ENCODE peak calls at places on chromosomes 7 and 10, in four cellular contexts. Y is H1, B is neuronal stem cell, M is trophoblast cell. S is an unnamed sample.

GRCh38 chr7:134448359-134449229 is 10.3 kb downstream of the AKR1B1 start:
- DNase-seq in M (peak; percentile 87), Y (no peak), B (no peak), S (peak; percentile 75)

GRCh38 chr7:132575336-132575986 is 809 bp downstream of the PLXNA4 start:
- DNase-seq in Y (peak; percentile 68), B (no peak), M (no peak), S (peak; percentile 29)

GRCh38 chr10:128419466-128420019 is 293.3 kb upstream of the MKI67 start:
- DNase-seq in M (no peak), B (no peak), Y (no peak), S (no peak)

GRCh38 chr7:16129431-16130126 is 291.8 kb downstream of the CRPPA start:
- DNase-seq in Y (no peak), M (peak; percentile 68), B (no peak), S (peak; percentile 7)

GRCh38 chr10:3407208-3407607 is 234.6 kb upstream of the PITRM1 start:
- DNase-seq in Y (no peak), M (no peak), B (no peak), S (no peak)

GRCh38 chr7:31550432-31550831 is 36.5 kb downstream of the ITPRID1 start:
- DNase-seq in M (no peak), B (no peak), Y (no peak), S (no peak)

GRCh38 chr10:71939861-71940474 is 24.2 kb upstream of the CHST3 start:
- DNase-seq in Y (no peak), M (no peak), B (no peak), S (no peak)

GRCh38 chr7:26625286-26625685 is 239.1 kb downstream of the SKAP2 start:
- DNase-seq in Y (peak; percentile 10), M (no peak), B (no peak), S (no peak)

GRCh38 chr10:17851611-17852010 is 42.5 kb downstream of the MRC1 start:
- DNase-seq in Y (no peak), B (no peak), M (peak; percentile 34), S (no peak)

GRCh38 chr7:30285067-30285530 is 702 bp downstream of the ZNRF2 start:
- DNase-seq in M (peak; percentile 47), Y (no peak), B (no peak), S (no peak)

GRCh38 chr7:122248472-122248871 is 56.1 kb downstream of the FEZF1 start:
- DNase-seq in Y (no peak), B (no peak), M (peak; percentile 85), S (no peak)

GRCh38 chr7:35738889-35739288 is 44.0 kb upstream of the HERPUD2 start:
- DNase-seq in Y (no peak), M (no peak), B (no peak), S (no peak)

GRCh38 chr7:143216151-143216550 is 5.7 kb upstream of the TAS2R40 start:
- DNase-seq in Y (no peak), M (peak; percentile 39), B (no peak), S (no peak)

GRCh38 chr10:63788152-63788821 is 267.1 kb downstream of the REEP3 start:
- DNase-seq in M (no peak), Y (no peak), B (no peak), S (no peak)

GRCh38 chr7:117323877-117324699 is 1.2 kb upstream of the WNT2 start:
- DNase-seq in M (no peak), Y (peak; percentile 72), B (peak; percentile 35), S (peak; percentile 56)

GRCh38 chr7:38463277-38464224 is 167.6 kb downstream of the AMPH start:
- DNase-seq in Y (no peak), B (no peak), M (peak; percentile 1), S (peak; percentile 7)

GRCh38 chr10:52368725-52369124 is 54.6 kb downstream of the DKK1 start:
- DNase-seq in M (no peak), Y (no peak), B (no peak), S (no peak)

GRCh38 chr7:93011351-93012294 is 106.2 kb downstream of the SAMD9 start:
- DNase-seq in B (no peak), M (peak; percentile 81), Y (no peak), S (peak; percentile 90)

GRCh38 chr7:143245123-143245522 is 18.1 kb upstream of the GSTK1 start:
- DNase-seq in Y (no peak), M (no peak), B (no peak), S (no peak)

GRCh38 chr10:129766611-129767550 is 197.2 kb downstream of the EBF3 start:
- DNase-seq in B (no peak), M (no peak), Y (peak; percentile 41), S (no peak)

GRCh38 chr7:6640246-6640721 is 3.2 kb downstream of the ZNF316 start:
- DNase-seq in B (no peak), M (peak; percentile 38), Y (peak; percentile 83), S (peak; percentile 50)

GRCh38 chr7:96521068-96521629 is 188.5 kb downstream of the SEM1 start:
- DNase-seq in Y (no peak), B (no peak), M (no peak), S (no peak)

GRCh38 chr7:94400643-94401042 is 5.9 kb downstream of the COL1A2 start:
- DNase-seq in M (no peak), B (no peak), Y (no peak), S (no peak)

GRCh38 chr7:128891942-128892269 is 18.6 kb downstream of the KCP start:
- DNase-seq in Y (no peak), B (no peak), M (peak; percentile 50), S (no peak)

GRCh38 chr7:24665564-24666294 is 91.5 kb downstream of the GSDME start:
- DNase-seq in Y (no peak), B (peak; percentile 30), M (peak; percentile 72), S (peak; percentile 64)

GRCh38 chr7:117480978-117481377 is 1.2 kb downstream of the CFTR start:
- DNase-seq in M (no peak), Y (no peak), B (no peak), S (no peak)

GRCh38 chr7:29865526-29865925 is 59.2 kb downstream of the WIPF3 start:
- DNase-seq in Y (no peak), B (no peak), M (no peak), S (peak; percentile 36)

GRCh38 chr7:100867796-100868485 is 754 bp downstream of the TRIP6 start:
- DNase-seq in B (no peak), M (no peak), Y (peak; percentile 53), S (no peak)

GRCh38 chr7:54802841-54803240 is 43.8 kb upstream of the SEC61G start:
- DNase-seq in B (no peak), M (no peak), Y (no peak), S (no peak)

DNA sequence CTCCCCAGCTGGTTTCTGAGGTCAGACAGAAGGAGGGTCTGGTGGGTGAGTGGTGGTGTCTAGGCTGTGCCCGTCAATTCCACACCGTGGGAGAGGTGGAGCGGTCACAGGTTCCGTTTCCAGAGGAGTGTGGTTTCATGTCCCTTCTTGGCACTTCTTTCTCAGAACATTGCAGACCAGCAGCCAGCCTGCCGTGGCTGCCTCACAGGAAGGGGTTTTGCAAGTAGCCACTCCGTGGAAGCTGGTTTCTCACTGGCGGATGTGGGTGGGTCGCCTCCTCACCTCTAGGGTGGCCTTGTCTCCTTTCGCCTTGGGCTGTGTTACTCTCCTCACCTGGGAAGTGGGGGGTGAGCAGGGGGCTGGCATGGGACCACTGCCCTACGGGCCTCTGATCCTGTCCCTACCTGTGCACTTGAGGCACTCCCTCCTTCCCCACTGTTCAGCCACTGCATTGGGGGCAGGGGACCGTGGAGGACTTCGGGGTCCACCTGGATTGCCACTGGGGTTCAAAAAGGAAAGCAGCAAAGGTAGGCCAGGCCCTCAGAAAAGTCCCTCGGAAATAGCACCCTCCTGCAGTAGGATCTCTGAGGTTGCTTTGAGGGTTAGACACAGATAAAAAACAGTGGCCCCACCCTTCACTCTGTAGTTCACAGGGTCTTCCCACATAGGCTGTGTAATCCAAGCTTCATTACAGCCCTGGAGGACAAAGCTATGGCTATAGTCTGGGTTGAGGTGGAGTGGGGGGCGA is 33.9 kb downstream of the TSPAN14 start:
- DNase-seq in M (no peak), B (no peak), Y (no peak), S (no peak)
- H3K79me1 ChIP-seq in M (peaks cover 6% of the 10 kb centered on the region), B (peaks cover 18% of the 10 kb centered on the region), Y (peaks cover 36% of the 10 kb centered on the region), S (no peaks in the 10 kb centered on the region)

DNA sequence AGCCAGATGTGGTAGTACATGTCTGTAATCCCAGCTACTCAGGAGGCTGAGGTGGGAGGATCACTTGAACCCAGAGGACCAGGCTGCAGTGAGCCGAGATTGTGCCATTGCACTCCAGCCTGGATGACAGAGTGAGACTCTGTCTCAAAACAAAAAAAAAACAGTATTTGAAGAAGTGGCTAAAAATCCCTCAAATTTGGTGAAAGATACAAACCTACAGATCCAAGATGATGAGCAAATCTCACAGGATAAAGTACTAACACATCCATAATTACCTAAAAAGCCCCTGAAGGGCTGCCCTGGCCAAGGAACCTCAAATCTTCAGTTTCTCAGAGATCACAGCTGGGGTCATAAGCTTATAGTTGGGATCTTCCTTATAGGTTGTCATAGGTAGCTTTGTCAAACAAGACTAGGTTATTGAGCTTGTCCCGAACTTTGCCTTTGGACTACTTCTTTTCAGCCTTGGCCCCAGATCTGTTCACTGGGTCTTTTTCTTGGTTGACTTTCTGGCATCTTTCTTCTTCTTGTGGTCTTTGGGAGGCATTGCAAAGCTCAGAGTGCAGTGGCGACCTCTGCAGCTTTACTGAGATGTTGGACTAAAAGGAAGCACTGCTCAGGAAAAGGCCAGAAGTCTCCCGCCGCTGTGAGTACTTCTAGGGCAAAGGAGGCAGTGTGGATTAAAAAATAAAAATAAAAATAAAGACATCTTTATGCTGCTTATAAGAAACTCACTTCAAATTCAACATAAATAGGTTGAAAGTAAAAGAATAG is 28.6 kb upstream of the SAR1A start:
- DNase-seq in Y (no peak), M (no peak), B (no peak), S (no peak)
- H3K36me3 ChIP-seq in Y (no peaks in the 10 kb centered on the region), M (peaks cover 20% of the 10 kb centered on the region), B (peaks cover 19% of the 10 kb centered on the region), S (peaks cover 34% of the 10 kb centered on the region)

GRCh38 chr10:68897336-68897741 is 3.8 kb upstream of the DDX50 start:
- DNase-seq in Y (peak; percentile 59), M (peak; percentile 76), B (peak; percentile 68), S (peak; percentile 84)

GRCh38 chr10:68901106-68901927 is at the start of gene DDX50:
- DNase-seq in M (peak; percentile 100), B (peak; percentile 99), Y (peak; percentile 97), S (peak; percentile 100)

GRCh38 chr10:68899186-68899745 is 1.8 kb upstream of the DDX50 start:
- DNase-seq in B (no peak), Y (no peak), M (no peak), S (no peak)

GRCh38 chr10:68902382-68902781 is 1.3 kb downstream of the DDX50 start:
- DNase-seq in B (no peak), Y (no peak), M (no peak), S (no peak)

DNA sequence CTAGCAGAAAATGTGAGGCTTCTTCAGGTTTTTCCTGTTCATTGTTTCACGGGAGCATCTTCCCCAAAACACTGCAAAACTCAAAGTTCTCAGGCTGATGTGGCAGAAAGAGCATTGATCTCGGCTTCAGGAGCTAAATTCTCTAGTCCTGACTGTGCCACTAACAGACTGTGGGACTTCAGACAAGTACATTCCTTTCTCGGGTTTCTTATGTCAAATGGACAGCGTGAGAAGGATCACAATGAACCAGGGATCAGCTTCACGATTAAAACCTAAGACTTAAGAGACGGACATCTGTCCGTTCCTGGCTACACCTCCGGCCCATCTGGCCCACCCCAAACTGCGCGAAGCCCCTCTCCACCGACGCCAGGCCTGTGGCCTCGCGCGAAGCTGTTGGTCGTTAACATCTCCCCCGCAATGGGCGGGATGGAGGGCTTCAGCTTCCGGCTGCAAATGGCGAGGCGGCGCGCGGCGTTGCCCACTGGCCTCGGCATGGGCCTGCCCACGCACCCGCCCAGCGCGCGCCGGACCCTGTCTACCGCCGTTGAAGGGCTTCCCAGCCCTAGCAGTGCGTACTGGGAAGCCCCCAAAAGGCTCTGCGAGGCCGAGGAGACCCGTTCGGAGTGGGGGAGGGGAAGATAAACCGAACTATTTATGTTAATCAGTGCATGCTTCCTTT is 549 bp upstream of the DDX50 start:
- DNase-seq in M (peak; percentile 68), Y (peak; percentile 85), B (no peak), S (peak; percentile 78)
- H2BK12ac ChIP-seq in M (no peak overlapping the region), Y (peak overlapping the region; percentile 52), B (no peak overlapping the region), S (peak overlapping the region; percentile 41)

GRCh38 chr7:113922049-113922448 is 3.2 kb upstream of the PPP1R3A start:
- DNase-seq in Y (no peak), B (no peak), M (no peak), S (no peak)
- H3K79me1 ChIP-seq in Y (no peaks in the 10 kb centered on the region), B (no peaks in the 10 kb centered on the region), M (no peaks in the 10 kb centered on the region), S (no peaks in the 10 kb centered on the region)

GRCh38 chr7:41967156-41967555 is 264.3 kb upstream of the INHBA start:
- DNase-seq in B (no peak), Y (no peak), M (peak; percentile 65), S (peak; percentile 41)
- H3K36me3 ChIP-seq in B (peaks cover 54% of the 10 kb centered on the region), Y (peaks cover 8% of the 10 kb centered on the region), M (peaks cover 27% of the 10 kb centered on the region), S (peaks cover 74% of the 10 kb centered on the region)

S was measured in mesenchymal stem cell.